ENCODE peak calls at places on chromosome 10, in four cellular contexts. O is A549, R is IMR-90, X is HepG2. B is an unnamed sample.

GRCh38 chr10:30528427-30528782 is 94.4 kb downstream of the MAP3K8 start:
- DNase-seq in R (no peak), X (no peak), O (no peak), B (no peak)

GRCh38 chr10:70773965-70774809 is 11.0 kb downstream of the TBATA start:
- DNase-seq in O (no peak), X (no peak), R (no peak), B (no peak)

GRCh38 chr10:11168423-11169100 is 150.9 kb downstream of the CELF2 start:
- DNase-seq in O (no peak), X (no peak), R (no peak), B (no peak)

GRCh38 chr10:101272229-101272868 is 43.1 kb upstream of the LBX1 start:
- DNase-seq in O (peak; percentile 68), R (peak; percentile 54), X (peak; percentile 48), B (peak; percentile 71)

GRCh38 chr10:86075512-86075911 is 291.1 kb downstream of the GRID1 start:
- DNase-seq in O (no peak), X (no peak), R (no peak), B (no peak)

GRCh38 chr10:51843966-51844365 is 144.6 kb upstream of the CSTF2T start:
- DNase-seq in O (no peak), X (no peak), R (no peak), B (no peak)

GRCh38 chr10:35470535-35470934 is 134.2 kb downstream of the CCNY start:
- DNase-seq in R (no peak), X (no peak), O (no peak), B (no peak)

GRCh38 chr10:105138287-105138854 is 497.3 kb downstream of the SORCS3 start:
- DNase-seq in X (no peak), O (no peak), R (no peak), B (no peak)

GRCh38 chr10:97456034-97456685 is 10.2 kb downstream of the ZDHHC16 start:
- DNase-seq in O (no peak), R (no peak), X (no peak), B (no peak)

GRCh38 chr10:48442090-48442808 is 135.8 kb downstream of the MAPK8 start:
- DNase-seq in R (no peak), X (no peak), O (no peak), B (no peak)

GRCh38 chr10:48490576-48491345 is 114.1 kb downstream of the ARHGAP22 start:
- DNase-seq in R (no peak), X (no peak), O (no peak), B (no peak)

GRCh38 chr10:34723746-34724145 is 91.3 kb downstream of the PARD3 start:
- DNase-seq in R (peak; percentile 78), O (peak; percentile 54), X (peak; percentile 42), B (no peak)

GRCh38 chr10:17201165-17202013 is at the start of gene TRDMT1:
- DNase-seq in R (peak; percentile 86), X (peak; percentile 67), O (peak; percentile 92), B (peak; percentile 86)

GRCh38 chr10:29407280-29407858 is 118.5 kb downstream of the LYZL1 start:
- DNase-seq in X (no peak), O (peak; percentile 14), R (no peak), B (no peak)

GRCh38 chr10:96096958-96097357 is 33.1 kb upstream of the ZNF518A start:
- DNase-seq in R (no peak), O (no peak), X (no peak), B (no peak)

GRCh38 chr10:5400843-5401242 is 3.8 kb downstream of the TUBAL3 start:
- DNase-seq in O (no peak), X (no peak), R (no peak), B (no peak)

GRCh38 chr10:101158101-101159058 is 27.3 kb downstream of the TLX1 start:
- DNase-seq in O (no peak), R (no peak), X (no peak), B (peak; percentile 25)

GRCh38 chr10:29784175-29784773 is 149.5 kb upstream of the SVIL start:
- DNase-seq in O (peak; percentile 96), X (peak; percentile 29), R (peak; percentile 100), B (no peak)

GRCh38 chr10:86290933-86291615 is 75.5 kb downstream of the GRID1 start:
- DNase-seq in O (no peak), X (no peak), R (no peak), B (no peak)

GRCh38 chr10:77600640-77601039 is 37.0 kb downstream of the KCNMA1 start:
- DNase-seq in O (no peak), R (no peak), X (no peak), B (no peak)

GRCh38 chr10:79137404-79137803 is 68.6 kb downstream of the ZMIZ1 start:
- DNase-seq in R (no peak), O (no peak), X (no peak), B (no peak)
- TF ChIP-seq MAZ in R (no peak), O (no peak), X (no peak), B (no peak)

GRCh38 chr10:3680186-3680585 is 104.8 kb downstream of the KLF6 start:
- DNase-seq in X (no peak), O (no peak), R (no peak), B (no peak)
- TF ChIP-seq MAZ in X (no peak), O (no peak), R (no peak), B (no peak)

GRCh38 chr10:18880530-18880929 is 168.1 kb upstream of the MALRD1 start:
- DNase-seq in X (no peak), R (no peak), O (peak; percentile 34), B (no peak)
- TF ChIP-seq MAZ in X (no peak), R (no peak), O (no peak), B (no peak)

GRCh38 chr10:79286318-79286951 is 60.8 kb upstream of the PPIF start:
- DNase-seq in R (peak; percentile 29), O (no peak), X (no peak), B (peak; percentile 69)
- TF ChIP-seq MAZ in R (no peak), O (no peak), X (no peak), B (no peak)

DNA sequence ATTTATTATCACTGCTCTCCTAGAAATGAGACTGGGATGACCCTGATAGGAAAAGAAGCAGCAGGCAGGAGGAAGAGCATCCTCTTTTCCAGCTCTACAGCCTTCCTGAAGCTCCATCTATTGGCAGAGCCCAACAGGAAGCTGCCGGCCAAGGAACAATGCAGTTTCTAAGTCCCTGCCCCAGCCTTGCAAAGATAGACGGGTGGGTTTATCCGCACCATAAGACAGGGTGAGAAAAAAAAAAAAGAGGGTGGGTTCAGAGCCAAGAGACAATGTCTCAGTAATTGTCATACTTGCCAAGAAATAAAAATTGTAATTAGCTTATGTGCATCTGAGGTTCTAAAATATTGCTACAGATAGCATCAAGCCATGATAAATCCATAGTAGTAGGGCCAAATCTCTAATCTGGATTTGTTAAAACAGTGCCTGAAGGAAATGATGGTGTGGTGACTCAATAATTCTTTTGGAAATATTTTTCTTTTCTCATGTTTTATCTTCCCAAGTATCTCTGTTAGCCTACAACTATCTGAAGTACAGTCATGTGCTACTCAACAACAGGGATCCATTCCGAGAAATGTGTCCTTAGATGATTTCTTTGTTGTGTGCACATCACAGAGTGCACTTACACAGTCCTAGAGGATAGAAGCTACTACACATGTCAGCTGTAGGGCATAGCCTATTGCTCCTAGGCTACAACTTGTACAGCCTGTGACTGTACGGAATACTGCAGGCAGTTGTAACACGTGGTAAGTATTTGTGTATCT is 242.9 kb upstream of the CXCL12 start:
- DNase-seq in O (no peak), X (no peak), R (peak; percentile 68), B (no peak)
- TF ChIP-seq MAZ in O (no peak), X (no peak), R (no peak), B (no peak)

GRCh38 chr10:4382811-4383210 is 443.2 kb upstream of the AKR1E2 start:
- DNase-seq in X (peak; percentile 15), O (no peak), R (peak; percentile 44), B (no peak)

GRCh38 chr10:4385491-4385890 is 440.5 kb upstream of the AKR1E2 start:
- DNase-seq in O (no peak), R (no peak), X (no peak), B (no peak)

GRCh38 chr10:4384254-4384653 is 441.8 kb upstream of the AKR1E2 start:
- DNase-seq in X (no peak), R (peak; percentile 76), O (no peak), B (no peak)

GRCh38 chr10:4383683-4384082 is 442.3 kb upstream of the AKR1E2 start:
- DNase-seq in X (no peak), O (no peak), R (peak; percentile 16), B (no peak)
- TF ChIP-seq MAZ in X (no peak), O (no peak), R (no peak), B (no peak)

DNA sequence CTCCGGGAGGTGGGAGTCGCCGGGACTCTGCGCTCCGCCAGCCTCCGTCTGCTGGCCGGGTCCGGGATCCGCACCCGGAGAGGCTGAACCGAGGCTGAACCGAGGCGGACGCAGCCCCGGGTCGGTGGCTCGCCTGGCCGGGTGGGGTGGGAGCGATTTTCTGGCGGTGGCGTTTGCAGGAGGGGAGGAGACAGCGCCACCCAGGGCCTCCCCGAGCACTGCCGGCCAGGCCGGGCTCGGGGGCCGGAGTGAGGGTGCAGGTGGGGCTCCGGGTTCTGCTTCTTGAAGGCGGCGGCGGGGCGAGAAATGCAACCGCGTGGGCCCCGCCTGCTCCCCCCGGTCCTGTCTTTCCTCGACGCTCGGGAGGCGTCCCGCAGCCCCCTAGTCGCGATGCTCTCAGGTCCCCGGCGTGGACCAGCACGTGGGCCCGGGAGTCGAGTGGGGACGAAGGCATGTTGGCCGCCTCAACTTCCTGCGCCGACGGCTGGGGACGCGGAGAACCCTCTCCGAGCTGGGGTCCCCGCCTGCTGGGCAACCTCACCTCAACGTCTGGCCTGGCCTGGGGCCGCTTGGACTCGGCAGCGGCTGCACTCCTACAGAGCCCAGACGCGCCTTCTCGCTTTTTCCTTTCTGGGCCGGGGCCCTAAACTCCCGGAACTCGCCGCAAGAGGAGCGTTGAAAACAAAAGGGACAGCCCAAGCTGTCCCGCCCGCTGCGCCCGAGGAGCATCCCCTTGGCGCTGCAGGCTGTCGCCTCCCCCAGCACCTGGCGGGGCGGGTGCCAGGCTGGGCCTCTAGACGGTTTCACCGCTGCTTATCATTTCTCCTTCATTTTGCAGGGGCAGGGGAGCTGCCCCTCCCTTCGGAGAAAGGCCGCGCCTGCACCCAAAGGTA is 25.2 kb upstream of the VAX1 start:
- DNase-seq in O (peak; percentile 31), X (no peak), R (no peak), B (no peak)
- TF ChIP-seq MAZ in O (no peak), X (no peak), R (no peak), B (no peak)

GRCh38 chr10:116721991-116722392 is 20.4 kb downstream of the HSPA12A start:
- DNase-seq in O (no peak), R (peak; percentile 78), X (no peak), B (no peak)
- TF ChIP-seq MAZ in O (no peak), R (no peak), X (no peak), B (no peak)

DNA sequence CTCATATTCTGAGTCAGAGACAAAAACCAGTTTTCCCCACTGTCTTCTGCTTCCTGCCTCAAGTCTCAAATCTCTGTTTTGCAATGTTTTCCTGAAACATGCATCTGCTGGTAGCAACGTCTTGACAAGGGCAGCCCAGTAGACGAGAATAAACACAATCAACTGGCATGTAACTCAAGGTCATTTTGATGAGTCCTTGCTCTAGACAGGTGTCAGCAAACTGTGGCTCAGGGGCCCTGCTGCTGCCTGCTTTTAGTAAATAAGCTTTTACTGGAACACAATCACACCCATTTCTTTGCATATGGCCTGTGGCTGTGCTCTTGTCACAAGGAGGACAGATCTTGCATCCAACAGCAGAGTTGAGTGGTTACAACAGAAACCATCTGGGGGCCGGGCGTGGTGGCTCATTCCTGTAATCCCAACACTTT is 59.8 kb downstream of the ITIH5 start:
- DNase-seq in R (no peak), O (no peak), X (no peak), B (no peak)
- TF ChIP-seq MAZ in R (no peak), O (no peak), X (no peak), B (no peak)

GRCh38 chr10:67697646-67698245 is 1.8 kb upstream of the CTNNA3 start:
- DNase-seq in O (peak; percentile 63), X (peak; percentile 37), R (peak; percentile 56), B (peak; percentile 42)
- TF ChIP-seq MAZ in O (no peak), X (no peak), R (no peak), B (no peak)

B was measured in K562.